ENCODE peak calls at places on chromosomes 13 and 19, in six cellular contexts. One of them, this sample, is unnamed.
A peak's percentile ranks its signal among the peaks of the same experiment; 100 is the strongest.

GRCh38 chr13:98847780-98848179 is 95.3 kb upstream of the SLC15A1 start:
- DNase-seq in HCT116: no peak
- DNase-seq in SK-N-SH: no peak
- DNase-seq in GM12878: no peak
- DNase-seq in K562: peak; percentile 34
- DNase-seq in HepG2: no peak
- DNase-seq in this sample: no peak

GRCh38 chr19:34244611-34245299 is 9.6 kb upstream of the GARRE1 start:
- DNase-seq in HCT116: no peak
- DNase-seq in SK-N-SH: no peak
- DNase-seq in GM12878: no peak
- DNase-seq in K562: no peak
- DNase-seq in HepG2: peak; percentile 22
- DNase-seq in this sample: no peak

GRCh38 chr19:1073063-1073955 is 6.3 kb downstream of the ARHGAP45 start:
- DNase-seq in HCT116: no peak
- DNase-seq in SK-N-SH: no peak
- DNase-seq in GM12878: no peak
- DNase-seq in K562: peak; percentile 60
- DNase-seq in HepG2: no peak
- DNase-seq in this sample: no peak

GRCh38 chr13:51643882-51644281 is 59.6 kb downstream of the WDFY2 start:
- DNase-seq in HCT116: peak; percentile 68
- DNase-seq in SK-N-SH: no peak
- DNase-seq in GM12878: no peak
- DNase-seq in K562: no peak
- DNase-seq in HepG2: peak; percentile 63
- DNase-seq in this sample: no peak

GRCh38 chr13:51832471-51833152 is 12.4 kb downstream of the TMEM272 start:
- DNase-seq in HCT116: no peak
- DNase-seq in SK-N-SH: peak; percentile 39
- DNase-seq in GM12878: no peak
- DNase-seq in K562: no peak
- DNase-seq in HepG2: no peak
- DNase-seq in this sample: no peak

GRCh38 chr13:50410921-50411712 is 395.9 kb downstream of the KCNRG start:
- DNase-seq in HCT116: peak; percentile 69
- DNase-seq in SK-N-SH: no peak
- DNase-seq in GM12878: no peak
- DNase-seq in K562: peak; percentile 48
- DNase-seq in HepG2: peak; percentile 22
- DNase-seq in this sample: peak; percentile 32

GRCh38 chr19:5393088-5393487 is 52.5 kb upstream of the PTPRS start:
- DNase-seq in HCT116: no peak
- DNase-seq in SK-N-SH: no peak
- DNase-seq in GM12878: no peak
- DNase-seq in K562: no peak
- DNase-seq in HepG2: no peak
- DNase-seq in this sample: no peak

GRCh38 chr13:111961236-111961635 is 105.7 kb upstream of the SOX1 start:
- DNase-seq in HCT116: no peak
- DNase-seq in SK-N-SH: no peak
- DNase-seq in GM12878: no peak
- DNase-seq in K562: no peak
- DNase-seq in HepG2: no peak
- DNase-seq in this sample: no peak

GRCh38 chr13:110304256-110304655 is 2.7 kb downstream of the COL4A1 start:
- DNase-seq in HCT116: no peak
- DNase-seq in SK-N-SH: no peak
- DNase-seq in GM12878: no peak
- DNase-seq in K562: no peak
- DNase-seq in HepG2: no peak
- DNase-seq in this sample: no peak

GRCh38 chr13:49953560-49953959 is 17.4 kb upstream of the SPRYD7 start:
- DNase-seq in HCT116: no peak
- DNase-seq in SK-N-SH: no peak
- DNase-seq in GM12878: no peak
- DNase-seq in K562: no peak
- DNase-seq in HepG2: no peak
- DNase-seq in this sample: no peak

GRCh38 chr19:38079926-38080380 is 144.1 kb downstream of the DPF1 start:
- DNase-seq in HCT116: no peak
- DNase-seq in SK-N-SH: no peak
- DNase-seq in GM12878: peak; percentile 77
- DNase-seq in K562: no peak
- DNase-seq in HepG2: peak; percentile 68
- DNase-seq in this sample: peak; percentile 56

GRCh38 chr13:20940083-20940482 is 37.5 kb upstream of the XPO4 start:
- DNase-seq in HCT116: no peak
- DNase-seq in SK-N-SH: no peak
- DNase-seq in GM12878: no peak
- DNase-seq in K562: no peak
- DNase-seq in HepG2: peak; percentile 83
- DNase-seq in this sample: no peak

GRCh38 chr13:73898276-73898675 is 235.9 kb downstream of the KLF12 start:
- DNase-seq in HCT116: no peak
- DNase-seq in SK-N-SH: peak; percentile 8
- DNase-seq in GM12878: no peak
- DNase-seq in K562: no peak
- DNase-seq in HepG2: no peak
- DNase-seq in this sample: no peak

GRCh38 chr13:45500492-45501174 is 35.9 kb downstream of the COG3 start:
- DNase-seq in HCT116: peak; percentile 63
- DNase-seq in SK-N-SH: no peak
- DNase-seq in GM12878: no peak
- DNase-seq in K562: no peak
- DNase-seq in HepG2: peak; percentile 50
- DNase-seq in this sample: no peak

GRCh38 chr13:33213024-33213795 is 72.3 kb downstream of the STARD13 start:
- DNase-seq in HCT116: no peak
- DNase-seq in SK-N-SH: no peak
- DNase-seq in GM12878: no peak
- DNase-seq in K562: no peak
- DNase-seq in HepG2: peak; percentile 46
- DNase-seq in this sample: no peak

GRCh38 chr19:18476507-18477041 is 38.6 kb upstream of the ISYNA1 start:
- DNase-seq in HCT116: no peak
- DNase-seq in SK-N-SH: no peak
- DNase-seq in GM12878: no peak
- DNase-seq in K562: no peak
- DNase-seq in HepG2: no peak
- DNase-seq in this sample: no peak

GRCh38 chr13:101919541-101920306 is 467.2 kb downstream of the ITGBL1 start:
- DNase-seq in HCT116: no peak
- DNase-seq in SK-N-SH: peak; percentile 6
- DNase-seq in GM12878: no peak
- DNase-seq in K562: no peak
- DNase-seq in HepG2: no peak
- DNase-seq in this sample: no peak
- TF ChIP-seq REST in HCT116: peak; percentile 25
- TF ChIP-seq REST in SK-N-SH: peak; percentile 95
- TF ChIP-seq REST in GM12878: peak; percentile 80
- TF ChIP-seq REST in K562: no peak
- TF ChIP-seq REST in HepG2: peak; percentile 91
- TF ChIP-seq REST in this sample: peak; percentile 82

GRCh38 chr13:31048521-31048920 is 113.2 kb downstream of the HSPH1 start:
- DNase-seq in HCT116: no peak
- DNase-seq in SK-N-SH: no peak
- DNase-seq in GM12878: no peak
- DNase-seq in K562: no peak
- DNase-seq in HepG2: no peak
- DNase-seq in this sample: no peak
- TF ChIP-seq SIN3A in HCT116: no peak
- TF ChIP-seq SIN3A in SK-N-SH: no peak
- TF ChIP-seq SIN3A in GM12878: no peak
- TF ChIP-seq SIN3A in K562: no peak
- TF ChIP-seq SIN3A in HepG2: no peak
- TF ChIP-seq SIN3A in this sample: no peak

DNA sequence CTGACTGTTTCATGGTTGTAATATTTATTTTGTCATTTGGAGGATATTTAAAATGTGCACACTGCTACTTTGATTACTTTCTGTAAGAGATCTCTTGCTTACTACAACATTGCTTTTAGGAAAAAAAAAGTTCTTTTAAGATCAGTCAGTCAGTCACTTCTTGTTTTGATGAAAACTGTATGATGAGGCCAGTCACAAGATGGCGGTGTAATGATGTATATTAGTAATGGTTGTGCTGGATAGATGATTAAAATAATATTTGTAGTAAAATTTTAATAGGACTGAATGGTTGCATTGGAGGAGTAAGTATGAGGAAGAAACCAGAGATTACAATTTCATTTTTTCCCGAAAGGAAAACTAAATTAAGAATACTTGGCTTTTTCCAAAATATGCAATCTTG is 2411.1 kb downstream of the PCDH9 start:
- DNase-seq in HCT116: no peak
- DNase-seq in SK-N-SH: no peak
- DNase-seq in GM12878: no peak
- DNase-seq in K562: no peak
- DNase-seq in HepG2: no peak
- DNase-seq in this sample: no peak
- TF ChIP-seq CTCF in HCT116: no peak
- TF ChIP-seq CTCF in SK-N-SH: peak; percentile 36
- TF ChIP-seq CTCF in GM12878: no peak
- TF ChIP-seq CTCF in K562: no peak
- TF ChIP-seq CTCF in HepG2: no peak
- TF ChIP-seq CTCF in this sample: peak; percentile 12

GRCh38 chr13:99909097-99909835 is 62.3 kb downstream of the ZIC5 start:
- DNase-seq in HCT116: no peak
- DNase-seq in SK-N-SH: no peak
- DNase-seq in GM12878: no peak
- DNase-seq in K562: no peak
- DNase-seq in HepG2: peak; percentile 64
- DNase-seq in this sample: no peak

GRCh38 chr13:99908129-99908805 is 63.3 kb downstream of the ZIC5 start:
- DNase-seq in HCT116: no peak
- DNase-seq in SK-N-SH: no peak
- DNase-seq in GM12878: no peak
- DNase-seq in K562: no peak
- DNase-seq in HepG2: no peak
- DNase-seq in this sample: no peak

GRCh38 chr13:99911069-99911964 is 60.2 kb downstream of the ZIC5 start:
- DNase-seq in HCT116: no peak
- DNase-seq in SK-N-SH: no peak
- DNase-seq in GM12878: no peak
- DNase-seq in K562: no peak
- DNase-seq in HepG2: no peak
- DNase-seq in this sample: no peak

GRCh38 chr13:99909836-99910619 is 61.5 kb downstream of the ZIC5 start:
- DNase-seq in HCT116: no peak
- DNase-seq in SK-N-SH: no peak
- DNase-seq in GM12878: no peak
- DNase-seq in K562: no peak
- DNase-seq in HepG2: no peak
- DNase-seq in this sample: no peak

GRCh38 chr13:99911965-99912566 is 59.5 kb downstream of the ZIC5 start:
- DNase-seq in HCT116: no peak
- DNase-seq in SK-N-SH: no peak
- DNase-seq in GM12878: no peak
- DNase-seq in K562: no peak
- DNase-seq in HepG2: no peak
- DNase-seq in this sample: no peak
- TF ChIP-seq REST in HCT116: no peak
- TF ChIP-seq REST in SK-N-SH: no peak
- TF ChIP-seq REST in GM12878: no peak
- TF ChIP-seq REST in K562: no peak
- TF ChIP-seq REST in HepG2: no peak
- TF ChIP-seq REST in this sample: no peak

DNA sequence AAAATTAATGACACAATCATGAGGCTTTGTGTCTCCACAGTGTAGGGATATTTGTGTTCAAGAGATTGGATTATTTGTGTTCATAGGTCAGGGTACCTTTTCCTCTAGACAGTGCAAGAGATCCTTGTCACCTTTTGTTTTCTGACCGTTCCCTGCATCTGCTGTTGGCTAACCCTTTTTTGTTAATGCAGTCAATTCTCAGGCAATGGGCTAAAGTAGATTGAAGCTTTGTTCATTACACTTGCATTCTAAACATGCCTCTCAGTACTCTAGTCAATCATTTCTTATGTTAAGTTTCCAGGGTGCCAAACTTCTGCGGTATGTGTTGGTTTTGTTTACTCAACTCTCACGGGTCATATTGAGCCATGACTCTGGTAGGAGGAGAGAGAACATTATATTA is 1.8 kb upstream of the MED4 start:
- DNase-seq in HCT116: no peak
- DNase-seq in SK-N-SH: no peak
- DNase-seq in GM12878: no peak
- DNase-seq in K562: no peak
- DNase-seq in HepG2: peak; percentile 69
- DNase-seq in this sample: no peak
- TF ChIP-seq SIN3A in HCT116: no peak
- TF ChIP-seq SIN3A in SK-N-SH: no peak
- TF ChIP-seq SIN3A in GM12878: no peak
- TF ChIP-seq SIN3A in K562: no peak
- TF ChIP-seq SIN3A in HepG2: no peak
- TF ChIP-seq SIN3A in this sample: no peak

DNA sequence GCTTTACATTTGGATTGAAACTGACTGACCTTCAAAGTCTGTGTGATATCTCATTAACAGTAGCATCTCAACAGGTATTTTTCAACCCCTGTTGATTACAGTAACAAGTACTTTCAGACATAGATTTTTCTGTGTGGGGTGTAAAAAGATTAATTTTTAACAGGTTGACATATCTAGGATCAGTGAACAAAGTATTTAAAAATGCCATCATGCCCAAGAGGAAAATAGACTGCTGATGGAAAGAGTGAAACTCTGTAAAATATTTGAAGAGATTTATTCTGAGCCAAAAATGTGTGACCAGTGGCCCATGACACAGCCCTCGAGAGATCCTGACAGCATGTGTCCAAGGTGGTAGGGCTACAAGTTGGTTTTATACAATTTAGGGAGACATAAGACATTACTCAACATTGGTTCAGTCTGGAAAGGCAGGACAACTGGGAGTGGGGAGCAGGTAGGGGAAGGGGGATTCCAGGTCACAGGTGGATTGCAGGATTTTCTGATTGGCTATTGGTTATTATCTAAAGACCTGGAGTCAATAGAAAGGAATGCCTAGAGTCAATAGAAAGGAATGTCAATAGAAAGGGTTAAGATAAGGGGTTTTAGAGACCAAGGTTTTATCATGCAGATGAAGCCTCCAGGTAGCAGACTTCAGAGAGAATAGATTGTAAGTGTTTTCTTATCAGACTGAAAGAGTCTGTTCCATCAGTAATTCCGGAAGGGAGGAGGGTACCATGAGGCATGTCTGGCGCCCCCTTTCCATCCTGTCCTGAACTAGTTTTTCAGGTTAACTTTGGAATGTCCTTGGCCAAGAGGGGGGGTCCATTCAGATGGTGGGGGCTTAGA is 29.1 kb downstream of the TNFRSF19 start:
- DNase-seq in HCT116: no peak
- DNase-seq in SK-N-SH: no peak
- DNase-seq in GM12878: no peak
- DNase-seq in K562: no peak
- DNase-seq in HepG2: peak; percentile 95
- DNase-seq in this sample: no peak
- TF ChIP-seq CTCF in HCT116: no peak
- TF ChIP-seq CTCF in SK-N-SH: no peak
- TF ChIP-seq CTCF in GM12878: no peak
- TF ChIP-seq CTCF in K562: no peak
- TF ChIP-seq CTCF in HepG2: peak; percentile 51
- TF ChIP-seq CTCF in this sample: no peak